ENCODE peak calls at places on chromosomes 5 and 9, in four cellular contexts. O is GM12878, X is HepG2, K is K562. H is an unnamed sample.
A peak's percentile ranks its signal among the peaks of the same experiment; 100 is the strongest.

GRCh38 chr9:122228191-122228905 is 409 bp downstream of the LHX6 start:
- DNase-seq in O (no peak), X (no peak), K (peak; percentile 48), H (no peak)

GRCh38 chr9:113988951-113989780 is 88.9 kb downstream of the AMBP start:
- DNase-seq in O (no peak), X (no peak), K (no peak), H (no peak)

GRCh38 chr5:1525624-1525985 is 1.8 kb upstream of the LPCAT1 start:
- DNase-seq in O (no peak), X (no peak), K (no peak), H (no peak)

GRCh38 chr5:317086-317811 is 4.3 kb upstream of the AHRR start:
- DNase-seq in O (no peak), X (peak; percentile 53), K (peak; percentile 76), H (peak; percentile 46)

GRCh38 chr9:682633-683508 is 158.6 kb upstream of the DMRT1 start:
- DNase-seq in O (no peak), X (peak; percentile 99), K (no peak), H (peak; percentile 94)

GRCh38 chr5:45696206-45696836 is at the start of gene HCN1:
- DNase-seq in O (no peak), X (peak; percentile 17), K (no peak), H (peak; percentile 73)

GRCh38 chr9:135226369-135227050 is 139.0 kb downstream of the OLFM1 start:
- DNase-seq in O (no peak), X (no peak), K (no peak), H (no peak)

GRCh38 chr5:173016621-173017046 is 33.1 kb downstream of the ATP6V0E1 start:
- DNase-seq in O (no peak), X (peak; percentile 84), K (no peak), H (peak; percentile 76)

GRCh38 chr9:109427886-109428285 is 70.2 kb downstream of the PTPN3 start:
- DNase-seq in O (no peak), X (no peak), K (no peak), H (no peak)

GRCh38 chr5:155575861-155576260 is 562.3 kb downstream of the KIF4B start:
- DNase-seq in O (no peak), X (no peak), K (no peak), H (no peak)

GRCh38 chr5:756171-756570 is 28.4 kb downstream of the ZDHHC11B start:
- DNase-seq in O (no peak), X (no peak), K (no peak), H (no peak)

GRCh38 chr9:99011161-99011709 is 67.5 kb downstream of the COL15A1 start:
- DNase-seq in O (no peak), X (no peak), K (no peak), H (no peak)

GRCh38 chr9:6080154-6080716 is 64.8 kb upstream of the RANBP6 start:
- DNase-seq in O (peak; percentile 48), X (peak; percentile 83), K (peak; percentile 70), H (peak; percentile 77)

GRCh38 chr9:32969270-32969669 is 32.2 kb downstream of the APTX start:
- DNase-seq in O (no peak), X (no peak), K (no peak), H (no peak)

GRCh38 chr5:153517105-153517700 is 26.7 kb downstream of the GRIA1 start:
- DNase-seq in O (no peak), X (no peak), K (no peak), H (no peak)

GRCh38 chr9:82682431-82682830 is 380.5 kb downstream of the RASEF start:
- DNase-seq in O (no peak), X (no peak), K (no peak), H (no peak)

GRCh38 chr5:59391576-59391975 is 501.9 kb downstream of the PDE4D start:
- DNase-seq in O (no peak), X (no peak), K (no peak), H (no peak)

GRCh38 chr5:5159282-5160108 is 19.4 kb downstream of the ADAMTS16 start:
- DNase-seq in O (no peak), X (no peak), K (no peak), H (no peak)

GRCh38 chr5:80238078-80238477 is 17.8 kb downstream of the SERINC5 start:
- DNase-seq in O (no peak), X (no peak), K (no peak), H (no peak)

GRCh38 chr5:41973087-41973486 is 48.0 kb downstream of the FBXO4 start:
- DNase-seq in O (no peak), X (no peak), K (no peak), H (no peak)

GRCh38 chr5:135086326-135086725 is 52.3 kb upstream of the PITX1 start:
- DNase-seq in O (no peak), X (no peak), K (no peak), H (no peak)

GRCh38 chr5:135344351-135344750 is 54.7 kb downstream of the MACROH2A1 start:
- DNase-seq in O (no peak), X (no peak), K (no peak), H (no peak)

GRCh38 chr5:58961631-58962280 is 378.9 kb downstream of the RAB3C start:
- DNase-seq in O (peak; percentile 20), X (no peak), K (no peak), H (no peak)

DNA sequence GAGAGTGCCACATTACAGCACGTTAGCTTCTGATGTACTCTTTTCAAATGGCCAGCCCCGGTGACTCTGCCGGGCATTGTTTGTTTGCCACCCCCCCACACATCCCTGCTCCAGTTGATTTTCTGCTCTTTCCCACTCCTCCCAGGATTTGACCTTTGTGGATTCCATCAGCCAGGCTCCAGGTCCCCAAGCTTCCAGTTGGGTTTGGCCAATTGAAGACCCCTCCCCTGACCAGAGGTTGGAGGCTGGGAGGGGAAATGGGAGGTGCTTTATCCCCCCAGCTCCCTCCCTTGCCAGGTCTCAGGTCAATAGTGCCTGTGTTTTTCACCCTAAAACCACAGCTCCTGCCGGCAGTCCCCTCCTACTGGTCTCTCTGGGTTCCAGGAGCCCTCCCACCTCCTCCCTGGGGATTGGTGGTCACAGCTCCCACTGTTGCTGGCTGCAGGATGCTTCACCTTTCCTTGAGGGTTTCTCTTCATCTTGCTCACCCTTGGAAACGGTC is 34.9 kb downstream of the IRF1 start:
- DNase-seq in O (no peak), X (peak; percentile 66), K (no peak), H (no peak)
- H3K4me1 ChIP-seq in O (peaks cover 59% of the 10 kb centered on the region), X (peaks cover 60% of the 10 kb centered on the region), K (peaks cover 42% of the 10 kb centered on the region), H (peaks cover 22% of the 10 kb centered on the region)

GRCh38 chr5:125485003-125485641 is 738.7 kb upstream of the ZNF608 start:
- DNase-seq in O (no peak), X (no peak), K (no peak), H (peak; percentile 96)
- TF ChIP-seq MYC in O (no peak), X (no peak), K (no peak), H (no peak)

GRCh38 chr5:140113180-140113698 is 670 bp upstream of the PURA start:
- DNase-seq in O (no peak), X (no peak), K (peak; percentile 54), H (peak; percentile 10)
- TF ChIP-seq EZH2 in O (no peak), X (no peak), K (no peak), H (no peak)

GRCh38 chr5:143331956-143332355 is 71.5 kb downstream of the NR3C1 start:
- DNase-seq in O (no peak), X (no peak), K (no peak), H (no peak)

GRCh38 chr5:143322931-143323330 is 80.6 kb downstream of the NR3C1 start:
- DNase-seq in O (no peak), X (no peak), K (no peak), H (no peak)

GRCh38 chr5:143329843-143330242 is 73.6 kb downstream of the NR3C1 start:
- DNase-seq in O (no peak), X (no peak), K (no peak), H (no peak)

GRCh38 chr5:143328589-143329220 is 74.8 kb downstream of the NR3C1 start:
- DNase-seq in O (no peak), X (no peak), K (no peak), H (no peak)
- H3K4me1 ChIP-seq in O (peaks cover 4% of the 10 kb centered on the region), X (no peaks in the 10 kb centered on the region), K (no peaks in the 10 kb centered on the region), H (peaks cover 3% of the 10 kb centered on the region)

DNA sequence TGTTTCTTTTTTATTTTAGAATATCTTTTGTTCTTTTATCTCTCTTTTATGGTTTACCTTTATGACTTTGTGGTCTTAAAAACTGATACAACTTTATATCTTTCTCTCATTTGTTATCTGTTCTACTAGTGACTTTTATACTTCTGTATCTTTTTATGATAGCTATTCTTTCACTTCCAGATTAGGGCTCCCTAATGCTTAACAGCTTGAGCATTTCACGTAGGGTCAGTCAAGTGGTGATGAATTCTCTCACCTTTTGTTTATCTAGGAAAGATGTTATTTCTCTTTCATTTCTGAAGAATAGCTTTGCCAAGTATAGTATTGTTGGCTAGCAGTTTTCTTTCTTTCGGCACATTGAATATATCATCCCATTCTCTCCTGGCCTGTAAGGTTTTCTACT is 123.6 kb downstream of the NUDT12 start:
- DNase-seq in O (no peak), X (no peak), K (no peak), H (no peak)
- TF ChIP-seq MYC in O (no peak), X (no peak), K (no peak), H (no peak)

GRCh38 chr9:127977877-127978647 is 2.7 kb downstream of the EEIG1 start:
- DNase-seq in O (no peak), X (no peak), K (peak; percentile 55), H (no peak)

GRCh38 chr9:127976943-127977871 is 3.6 kb downstream of the EEIG1 start:
- DNase-seq in O (no peak), X (no peak), K (no peak), H (no peak)

GRCh38 chr9:127980056-127980705 is 608 bp downstream of the EEIG1 start:
- DNase-seq in O (no peak), X (no peak), K (peak; percentile 87), H (peak; percentile 33)

GRCh38 chr9:127979333-127980055 is 1.3 kb downstream of the EEIG1 start:
- DNase-seq in O (no peak), X (peak; percentile 41), K (peak; percentile 55), H (peak; percentile 51)

GRCh38 chr9:127979015-127979332 is 1.8 kb downstream of the EEIG1 start:
- DNase-seq in O (no peak), X (no peak), K (no peak), H (no peak)
- TF ChIP-seq EZH2 in O (no peak), X (no peak), K (no peak), H (no peak)

GRCh38 chr5:140356878-140357730 is 2.9 kb upstream of the SLC4A9 start:
- DNase-seq in O (no peak), X (no peak), K (no peak), H (no peak)

GRCh38 chr5:140358738-140359310 is 1.2 kb upstream of the SLC4A9 start:
- DNase-seq in O (no peak), X (peak; percentile 37), K (no peak), H (peak; percentile 43)

GRCh38 chr5:140360101-140360500 is at the start of gene SLC4A9:
- DNase-seq in O (no peak), X (no peak), K (no peak), H (no peak)

GRCh38 chr5:140355551-140355950 is 4.4 kb upstream of the SLC4A9 start:
- DNase-seq in O (no peak), X (no peak), K (no peak), H (no peak)

DNA sequence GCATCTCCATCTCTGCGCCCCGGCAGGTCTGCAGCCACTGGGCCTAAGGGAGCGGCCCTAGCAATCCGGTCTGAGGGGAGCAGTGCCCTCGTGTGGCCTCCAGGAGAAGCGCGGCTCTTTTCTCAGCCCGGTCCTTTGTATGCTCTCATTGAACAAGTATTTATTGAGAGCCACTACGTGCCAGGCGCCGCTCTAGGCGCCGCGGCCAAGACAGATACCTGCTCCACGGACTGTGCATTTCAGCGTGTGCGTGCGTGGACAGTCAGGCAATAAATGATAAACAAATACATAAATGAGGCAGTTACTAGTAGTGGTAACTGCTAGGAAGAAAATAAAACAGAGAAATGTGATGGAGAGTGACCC is 2.3 kb upstream of the SLC4A9 start:
- DNase-seq in O (no peak), X (peak; percentile 77), K (peak; percentile 82), H (peak; percentile 88)
- H3K4me1 ChIP-seq in O (peaks cover 11% of the 10 kb centered on the region), X (peaks cover 37% of the 10 kb centered on the region), K (no peaks in the 10 kb centered on the region), H (no peaks in the 10 kb centered on the region)